ENCODE peak calls at places on chromosomes 16 and 17, in eight cellular contexts. V is stimulated activated CD4-positive, alpha-beta T cell treated with anti-CD3 and anti-CD28 coated beads, Interleukin-15, amount 100 ng/mL, for 1 hour; N is colonic mucosa; I is AG04450; W is cardiac fibroblast; G is NCI-H510A treated with DMSO at 0.1 percent for 48 hours; K is cardiac muscle cell; X is activated T-cell treated with anti-CD3 and anti-CD28 coated beads, Interleukin-2, amount 50 U/mL, for 4 hours. U is an unnamed sample.

GRCh38 chr16:57138281-57138935 is 46.0 kb downstream of the CPNE2 start:
- DNase-seq in N (no peak), K (no peak), I (no peak), W (no peak), V (no peak), G (no peak), X (no peak), U (no peak)

GRCh38 chr16:35149550-35149949 is 1690.1 kb downstream of the TP53TG3F start:
- DNase-seq in V (no peak), N (no peak), K (no peak), G (no peak), W (no peak), X (no peak), I (no peak), U (no peak)

GRCh38 chr17:29929006-29929543 is 953 bp downstream of the SSH2 start:
- DNase-seq in V (no peak), N (peak), W (peak), K (peak), X (no peak), G (peak), I (no peak), U (peak)

GRCh38 chr17:60631119-60631518 is 31.1 kb downstream of the PPM1D start:
- DNase-seq in K (no peak), W (no peak), I (no peak), X (no peak), G (no peak), V (no peak), N (no peak), U (no peak)

GRCh38 chr17:38730526-38731379 is 612 bp downstream of the CISD3 start:
- DNase-seq in I (no peak), V (no peak), N (peak), X (no peak), W (peak), G (peak), K (peak), U (peak)

GRCh38 chr16:3087836-3088235 is 11.3 kb downstream of the ZSCAN10 start:
- DNase-seq in N (no peak), K (no peak), I (no peak), V (no peak), X (no peak), G (no peak), W (no peak), U (no peak)

GRCh38 chr16:67548265-67549126 is 13.8 kb upstream of the CTCF start:
- DNase-seq in N (no peak), V (no peak), W (no peak), K (no peak), G (no peak), X (no peak), I (no peak), U (no peak)

GRCh38 chr17:42061641-42062487 is 11.5 kb upstream of the C17orf113 start:
- DNase-seq in V (no peak), N (no peak), G (no peak), K (no peak), I (no peak), W (no peak), X (no peak), U (no peak)

GRCh38 chr17:60372790-60373483 is 19.0 kb downstream of the USP32 start:
- DNase-seq in K (peak), G (no peak), N (no peak), X (no peak), V (no peak), I (no peak), W (peak), U (no peak)

GRCh38 chr16:81204794-81205680 is 33.5 kb upstream of the BCO1 start:
- DNase-seq in G (peak), K (peak), I (peak), W (peak), V (peak), N (peak), X (peak), U (peak)

GRCh38 chr17:65062168-65062915 is 5.8 kb upstream of the GNA13 start:
- DNase-seq in X (no peak), I (no peak), K (no peak), N (no peak), G (no peak), V (no peak), W (no peak), U (no peak)

GRCh38 chr16:65327346-65327745 is 205.5 kb upstream of the CDH11 start:
- DNase-seq in V (no peak), X (no peak), I (no peak), G (no peak), W (no peak), N (no peak), K (no peak), U (no peak)

GRCh38 chr17:66783656-66784381 is 51.1 kb upstream of the CACNG5 start:
- DNase-seq in G (no peak), N (no peak), K (no peak), V (no peak), X (no peak), I (no peak), W (no peak), U (no peak)

GRCh38 chr16:78005881-78006280 is 16.5 kb upstream of the CLEC3A start:
- DNase-seq in V (no peak), N (no peak), W (no peak), K (no peak), I (no peak), G (no peak), X (no peak), U (no peak)

GRCh38 chr17:10198509-10199249 is at the start of gene GAS7:
- DNase-seq in W (no peak), X (peak), I (no peak), K (peak), N (peak), V (peak), G (no peak), U (peak)

GRCh38 chr16:1565083-1565805 is 31.8 kb downstream of the TMEM204 start:
- DNase-seq in X (no peak), K (no peak), V (no peak), I (no peak), N (no peak), W (no peak), G (no peak), U (no peak)

GRCh38 chr17:17941015-17941414 is 31.2 kb downstream of the TOM1L2 start:
- DNase-seq in N (no peak), X (no peak), G (no peak), I (no peak), W (no peak), K (no peak), V (no peak), U (no peak)

GRCh38 chr16:85524630-85525463 is 88.3 kb upstream of the GSE1 start:
- DNase-seq in I (no peak), K (peak), G (no peak), N (no peak), W (peak), V (no peak), X (no peak), U (peak)

GRCh38 chr17:78510141-78510935 is 66.9 kb downstream of the DNAH17 start:
- DNase-seq in V (no peak), K (no peak), W (no peak), I (no peak), G (no peak), N (no peak), X (no peak), U (no peak)

U was measured in A673.